ENCODE peak calls at places on chromosomes 11 and 22, in four cellular contexts. G is IMR-90, L is OCI-LY7, A is GM13977. H is an unnamed sample.

GRCh38 chr11:2272241-2272945 is 2.0 kb upstream of the ASCL2 start:
- DNase-seq in L (no peak), G (no peak), A (no peak), H (no peak)

GRCh38 chr11:77999446-77999845 is 5.0 kb upstream of the INTS4 start:
- DNase-seq in G (no peak), A (no peak), L (peak; percentile 80), H (no peak)

GRCh38 chr11:3221408-3222002 is 2.9 kb upstream of the MRGPRG start:
- DNase-seq in A (no peak), L (no peak), G (no peak), H (no peak)

GRCh38 chr11:65655570-65656332 is 7.0 kb downstream of the RELA start:
- DNase-seq in A (no peak), L (no peak), G (no peak), H (no peak)

GRCh38 chr11:101487775-101488174 is 96.0 kb downstream of the TRPC6 start:
- DNase-seq in A (no peak), L (no peak), G (peak; percentile 79), H (no peak)

GRCh38 chr11:79076526-79077115 is 364.2 kb downstream of the TENM4 start:
- DNase-seq in A (no peak), L (peak; percentile 24), G (no peak), H (no peak)

GRCh38 chr11:75325713-75326438 is 25.6 kb downstream of the ARRB1 start:
- DNase-seq in L (no peak), G (peak; percentile 97), A (no peak), H (no peak)

GRCh38 chr11:34330653-34331052 is 27.2 kb downstream of the ABTB2 start:
- DNase-seq in G (no peak), L (no peak), A (no peak), H (no peak)

GRCh38 chr11:9470765-9471164 is 10.0 kb downstream of the ZNF143 start:
- DNase-seq in A (no peak), L (no peak), G (no peak), H (no peak)

GRCh38 chr11:2522636-2523255 is 77.9 kb downstream of the KCNQ1 start:
- DNase-seq in G (no peak), A (no peak), L (no peak), H (peak; percentile 5)

GRCh38 chr11:1202776-1203504 is 19.9 kb upstream of the MUC5B start:
- DNase-seq in G (peak; percentile 12), A (peak; percentile 93), L (peak; percentile 55), H (peak; percentile 72)

DNA sequence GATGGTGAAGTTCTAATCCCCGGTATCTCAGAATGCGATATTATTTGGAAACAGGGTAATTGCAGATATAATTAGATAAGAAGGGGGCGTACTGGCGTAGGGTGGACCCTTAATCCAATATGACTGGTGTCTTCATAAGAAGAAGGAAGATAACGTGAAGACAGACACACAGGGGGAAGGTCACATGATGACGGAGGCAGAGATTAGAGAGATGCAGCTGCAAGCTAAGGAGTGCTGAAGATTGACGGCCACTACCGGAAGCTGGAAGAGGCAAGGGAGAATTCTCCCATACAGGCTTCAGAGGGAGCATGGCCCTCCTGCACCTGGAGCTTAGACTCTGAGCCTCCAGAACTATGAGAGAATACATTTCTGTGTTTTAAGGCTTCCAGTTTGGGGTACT is 54.8 kb downstream of the MIAT start:
- DNase-seq in G (no peak), A (no peak), L (no peak), H (no peak)
- TF ChIP-seq CTCF in G (no peak), A (no peak), L (no peak), H (no peak)

GRCh38 chr11:124285610-124286344 is 28.0 kb downstream of the OR8D1 start:
- DNase-seq in L (no peak), A (no peak), G (peak; percentile 75), H (no peak)
- TF ChIP-seq CTCF in L (no peak), A (no peak), G (no peak), H (no peak)

GRCh38 chr11:61567286-61568061 is 13.4 kb downstream of the SYT7 start:
- DNase-seq in A (peak; percentile 89), L (peak; percentile 74), G (peak; percentile 73), H (peak; percentile 69)
- TF ChIP-seq CTCF in A (peak; percentile 31), L (peak; percentile 62), G (peak; percentile 39), H (no peak)

GRCh38 chr11:18427240-18427639 is 15.1 kb downstream of the LDHC start:
- DNase-seq in G (no peak), L (no peak), A (no peak), H (no peak)
- TF ChIP-seq CTCF in G (no peak), L (no peak), A (no peak), H (no peak)

DNA sequence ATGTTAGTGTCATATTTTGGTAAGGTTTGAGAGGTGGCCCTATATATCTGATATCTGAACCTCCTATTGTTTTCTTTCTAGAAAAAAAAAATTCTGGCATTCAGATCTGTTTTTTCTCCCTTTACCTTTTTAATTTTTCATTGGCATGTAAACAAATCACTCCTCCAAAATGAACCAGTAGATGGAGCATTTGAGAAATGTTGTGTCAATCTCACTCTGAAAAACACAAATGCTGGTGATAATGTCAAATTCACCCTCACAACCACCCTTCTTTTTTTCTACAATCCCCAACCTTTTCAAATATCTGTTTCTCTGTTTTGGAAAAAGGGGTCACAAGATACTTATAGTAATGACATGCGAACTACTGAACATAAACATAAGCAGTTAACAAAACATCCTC is 9.1 kb downstream of the GUCY1A2 start:
- DNase-seq in G (no peak), A (no peak), L (no peak), H (no peak)
- TF ChIP-seq CTCF in G (no peak), A (no peak), L (peak; percentile 34), H (no peak)

DNA sequence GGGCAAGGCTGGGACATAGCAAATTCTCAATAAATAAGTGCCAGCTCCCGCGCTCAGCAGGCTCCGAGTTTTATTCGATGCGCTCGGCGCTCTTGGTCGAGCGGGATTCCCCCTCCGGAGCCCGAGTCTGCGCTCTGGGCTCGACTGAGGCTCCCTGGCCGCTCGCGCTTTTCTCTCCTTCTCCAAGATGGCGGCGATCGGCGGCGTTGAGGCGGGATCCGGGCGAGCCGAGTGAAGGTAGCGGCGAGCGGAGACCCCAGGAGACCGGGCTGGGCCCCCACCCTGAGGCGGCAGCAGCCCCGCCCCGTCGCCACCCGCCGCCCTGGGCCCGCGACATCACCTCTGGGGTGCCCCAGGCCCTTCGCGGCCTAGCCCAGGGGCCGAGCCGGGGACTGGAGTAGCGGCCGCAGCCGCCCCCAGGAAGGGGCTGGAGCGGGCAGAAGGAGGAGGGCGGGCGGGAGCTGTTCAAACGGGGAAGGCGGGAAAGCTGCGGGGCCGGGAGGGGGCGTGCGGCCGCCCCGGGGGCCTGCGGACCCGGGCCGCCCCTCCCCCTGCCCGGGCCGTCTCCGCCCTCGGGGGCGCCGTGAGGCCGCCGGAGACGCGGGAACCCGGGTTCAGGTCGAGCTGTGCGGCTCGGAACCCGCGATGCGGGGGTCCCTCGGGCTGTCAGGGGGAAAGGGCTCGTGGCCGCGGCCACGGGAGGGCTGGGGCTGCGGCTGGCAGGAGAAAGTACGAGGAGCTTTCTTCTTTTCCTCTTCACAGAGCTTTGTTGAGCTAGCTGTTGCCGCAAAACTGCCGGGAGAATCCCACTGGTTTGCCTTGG is at the start of gene HMGXB4:
- DNase-seq in A (peak; percentile 93), G (peak; percentile 86), L (peak; percentile 96), H (peak; percentile 85)
- TF ChIP-seq CTCF in A (peak; percentile 27), G (peak; percentile 6), L (peak; percentile 68), H (no peak)

DNA sequence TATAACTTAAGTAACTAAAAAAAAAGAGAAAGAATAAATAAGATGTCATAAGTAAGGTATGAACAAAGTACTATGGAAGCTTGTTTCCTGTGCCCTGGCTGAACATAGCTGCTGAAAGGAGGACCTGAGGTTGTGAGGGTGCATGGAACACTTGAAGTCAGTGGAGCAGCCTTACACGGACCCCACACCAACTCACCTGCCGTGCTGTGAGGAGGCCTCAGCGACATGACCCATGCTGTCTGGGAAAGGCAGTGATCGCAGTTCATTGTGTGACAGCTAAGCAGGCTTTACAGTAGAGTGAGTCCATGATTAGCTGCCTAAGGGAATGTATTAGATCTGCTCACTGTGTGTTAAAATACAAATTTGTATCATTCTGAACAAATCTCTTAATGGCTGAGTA is 17.6 kb downstream of the RASSF10 start:
- DNase-seq in L (no peak), G (no peak), A (no peak), H (no peak)
- TF ChIP-seq CTCF in L (no peak), G (no peak), A (no peak), H (no peak)

GRCh38 chr11:122113836-122114235 is 2.2 kb downstream of the BLID start:
- DNase-seq in A (no peak), L (no peak), G (peak; percentile 49), H (no peak)
- TF ChIP-seq CTCF in A (no peak), L (no peak), G (no peak), H (no peak)

GRCh38 chr11:96827164-96827563 is 437.4 kb downstream of the JRKL start:
- DNase-seq in A (no peak), L (no peak), G (peak; percentile 0), H (no peak)
- TF ChIP-seq CTCF in A (no peak), L (no peak), G (peak; percentile 2), H (no peak)

GRCh38 chr22:24117942-24118341 is 63.3 kb upstream of the SUSD2 start:
- DNase-seq in A (no peak), L (no peak), G (no peak), H (no peak)
- TF ChIP-seq CTCF in A (no peak), L (peak; percentile 43), G (no peak), H (no peak)

H was measured in activated B cell treated with CpG ODN at 0.5 μM for 24 hours.